ENCODE peak calls at places on chromosome 3, in five cellular contexts. H is neural crest cell, Y is retinal pigment epithelial cell, B is dorsolateral prefrontal cortex, O is Calu3. R is an unnamed sample.

GRCh38 chr3:188526057-188526456 is 372.1 kb downstream of the LPP start:
- DNase-seq in B (no peak), H (no peak), Y (no peak), O (peak), R (no peak)

GRCh38 chr3:28590216-28590615 is 241.6 kb upstream of the AZI2 start:
- DNase-seq in H (no peak), B (no peak), O (no peak), Y (no peak), R (no peak)

GRCh38 chr3:131903988-131904415 is 130.8 kb downstream of the CPNE4 start:
- DNase-seq in O (peak), B (no peak), H (no peak), Y (peak), R (peak)

GRCh38 chr3:13015286-13016082 is 57.7 kb downstream of the IQSEC1 start:
- DNase-seq in B (no peak), Y (no peak), H (no peak), O (no peak), R (no peak)

GRCh38 chr3:196624008-196624790 is 15.3 kb upstream of the NRROS start:
- DNase-seq in H (no peak), B (peak), Y (no peak), O (no peak), R (no peak)

GRCh38 chr3:194824676-194825075 is 139.0 kb downstream of the FAM43A start:
- DNase-seq in O (no peak), B (no peak), H (no peak), Y (no peak), R (no peak)

GRCh38 chr3:24264748-24265158 is 229.9 kb downstream of the THRB start:
- DNase-seq in O (peak), Y (no peak), B (no peak), H (no peak), R (no peak)

GRCh38 chr3:112111785-112112402 is 21.2 kb downstream of the GCSAM start:
- DNase-seq in Y (no peak), H (peak), B (peak), O (peak), R (peak)

GRCh38 chr3:14439501-14440167 is 37.2 kb downstream of the SLC6A6 start:
- DNase-seq in O (peak), Y (no peak), H (no peak), B (no peak), R (no peak)

GRCh38 chr3:131072845-131073244 is 46.2 kb downstream of the NEK11 start:
- DNase-seq in B (no peak), Y (no peak), O (no peak), H (no peak), R (no peak)

GRCh38 chr3:153219147-153219546 is 57.1 kb downstream of the RAP2B start:
- DNase-seq in Y (no peak), O (no peak), H (no peak), B (no peak), R (no peak)

GRCh38 chr3:33786565-33787327 is 11.7 kb upstream of the PDCD6IP start:
- DNase-seq in O (no peak), Y (no peak), H (no peak), B (no peak), R (no peak)

GRCh38 chr3:151171145-151171544 is 31.9 kb downstream of the GPR171 start:
- DNase-seq in H (no peak), Y (no peak), O (no peak), B (no peak), R (no peak)

GRCh38 chr3:64859625-64860590 is 172.1 kb upstream of the ADAMTS9 start:
- DNase-seq in H (no peak), B (no peak), Y (no peak), O (no peak), R (peak)

GRCh38 chr3:146052046-146052790 is 108.8 kb downstream of the PLOD2 start:
- DNase-seq in B (no peak), O (no peak), H (no peak), Y (no peak), R (no peak)

GRCh38 chr3:159077860-159078259 is 276.0 kb downstream of the MFSD1 start:
- DNase-seq in H (no peak), Y (peak), O (no peak), B (no peak), R (no peak)

GRCh38 chr3:146387566-146387965 is 81.8 kb downstream of the PLSCR2 start:
- DNase-seq in B (no peak), H (no peak), O (no peak), Y (no peak), R (no peak)

GRCh38 chr3:31252216-31253185 is 280.2 kb upstream of the STT3B start:
- DNase-seq in B (no peak), Y (no peak), H (no peak), O (no peak), R (no peak)

GRCh38 chr3:193556841-193557240 is 2.1 kb upstream of the ATP13A4 start:
- DNase-seq in H (no peak), O (peak), Y (no peak), B (no peak), R (no peak)

GRCh38 chr3:127747751-127748521 is 74.4 kb downstream of the MGLL start:
- DNase-seq in Y (peak), H (no peak), B (no peak), O (peak), R (peak)

GRCh38 chr3:160129459-160130061 is 95.7 kb upstream of the C3orf80 start:
- DNase-seq in Y (peak), O (no peak), B (no peak), H (no peak), R (peak)

GRCh38 chr3:116034797-116035196 is 410.5 kb downstream of the LSAMP start:
- DNase-seq in Y (peak), H (no peak), B (no peak), O (no peak), R (no peak)

GRCh38 chr3:172622916-172623700 is 87.8 kb downstream of the NCEH1 start:
- DNase-seq in Y (peak), O (peak), H (peak), B (no peak), R (no peak)

GRCh38 chr3:115233021-115233420 is 85.9 kb upstream of the ZBTB20 start:
- DNase-seq in Y (no peak), H (no peak), O (no peak), B (no peak), R (no peak)

GRCh38 chr3:36817806-36818205 is 53.5 kb upstream of the DCLK3 start:
- DNase-seq in H (no peak), Y (no peak), O (no peak), B (no peak), R (no peak)

GRCh38 chr3:115255197-115255585 is 108.1 kb upstream of the ZBTB20 start:
- DNase-seq in Y (no peak), O (no peak), H (no peak), B (no peak), R (no peak)

GRCh38 chr3:43231276-43232000 is 54.9 kb upstream of the SNRK start:
- DNase-seq in B (no peak), O (no peak), H (no peak), Y (peak), R (no peak)

GRCh38 chr3:4956743-4957142 is 22.5 kb upstream of the BHLHE40 start:
- DNase-seq in Y (no peak), B (no peak), H (no peak), O (no peak), R (no peak)

GRCh38 chr3:16765661-16766060 is 119.1 kb upstream of the PLCL2 start:
- DNase-seq in H (no peak), Y (no peak), O (no peak), B (no peak), R (no peak)

GRCh38 chr3:69948246-69948862 is 51.2 kb upstream of the SAMMSON start:
- DNase-seq in B (no peak), H (no peak), Y (no peak), O (peak), R (peak)

GRCh38 chr3:190892328-190893011 is 30.0 kb upstream of the GMNC start:
- DNase-seq in O (peak), H (no peak), B (no peak), Y (no peak), R (no peak)

GRCh38 chr3:177811835-177812234 is 614.6 kb upstream of the TBL1XR1 start:
- DNase-seq in B (no peak), H (no peak), O (no peak), Y (no peak), R (no peak)

GRCh38 chr3:90011136-90011535 is 903.7 kb downstream of the EPHA3 start:
- DNase-seq in Y (no peak), H (no peak), B (no peak), O (no peak), R (no peak)

GRCh38 chr3:122101646-122102045 is 46.5 kb downstream of the CD86 start:
- DNase-seq in B (no peak), O (peak), Y (peak), H (no peak), R (peak)

GRCh38 chr3:43693594-43693993 is 2.9 kb downstream of the ABHD5 start:
- DNase-seq in B (no peak), Y (no peak), O (no peak), H (no peak), R (no peak)

GRCh38 chr3:83971693-83972092 is 987.1 kb upstream of the CADM2 start:
- DNase-seq in Y (no peak), O (no peak), H (no peak), B (no peak), R (no peak)

GRCh38 chr3:83968386-83968785 is 990.4 kb upstream of the CADM2 start:
- DNase-seq in B (no peak), O (peak), H (no peak), Y (no peak), R (no peak)
- TF ChIP-seq CTCF in B (no peak), O (no peak), H (no peak), Y (no peak), R (no peak)

DNA sequence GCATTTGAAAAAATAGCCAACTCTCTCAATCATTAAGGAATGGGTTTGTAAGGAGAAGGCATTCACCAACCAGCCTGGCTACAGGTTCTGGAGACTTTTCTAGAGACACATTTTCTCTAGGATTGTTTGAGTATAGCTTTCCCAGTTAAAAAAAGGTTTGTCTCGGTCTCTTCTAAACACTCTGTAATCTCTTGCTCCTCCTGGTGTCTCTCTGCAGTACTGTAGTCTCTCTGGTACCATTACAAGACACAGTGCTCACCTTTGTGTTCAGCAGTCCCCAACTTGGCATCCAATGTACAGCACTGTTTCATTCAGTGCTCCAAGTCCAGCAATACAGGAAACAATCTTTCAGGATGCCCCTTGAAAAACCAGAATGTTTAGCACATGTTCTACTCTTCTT is 534.4 kb downstream of the ZNF385D start:
- DNase-seq in O (peak), H (no peak), B (no peak), Y (no peak), R (peak)
- TF ChIP-seq CTCF in O (peak), H (peak), B (no peak), Y (peak), R (peak)

GRCh38 chr3:184711366-184712247 is at the start of gene MAGEF1:
- DNase-seq in Y (peak), B (peak), O (peak), H (peak), R (peak)
- TF ChIP-seq CTCF in Y (no peak), B (no peak), O (no peak), H (no peak), R (no peak)

GRCh38 chr3:192422998-192423349 is 304.4 kb downstream of the FGF12 start:
- DNase-seq in H (no peak), Y (no peak), B (no peak), O (no peak), R (no peak)
- TF ChIP-seq CTCF in H (peak), Y (peak), B (no peak), O (peak), R (no peak)

DNA sequence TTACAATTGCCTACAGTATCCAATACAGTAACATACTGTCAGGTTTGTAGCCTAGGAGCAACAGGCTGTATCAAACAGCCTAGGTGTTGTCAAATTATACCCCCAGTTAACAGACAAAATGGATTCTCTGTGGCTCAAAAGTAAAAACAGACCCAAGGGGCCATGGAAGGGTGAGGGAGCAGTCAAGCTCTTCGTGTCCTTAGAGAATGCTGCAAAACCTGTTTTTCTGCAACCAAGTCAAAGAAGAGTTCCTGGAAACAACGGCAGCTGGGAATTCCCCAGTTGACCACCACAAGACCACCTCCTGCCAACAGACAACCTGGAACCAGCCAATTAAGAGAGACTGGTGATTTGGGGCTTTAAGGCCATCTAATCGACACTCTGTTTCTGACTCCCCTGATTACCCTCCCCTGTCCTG is 11.1 kb upstream of the THUMPD3 start:
- DNase-seq in B (no peak), Y (no peak), H (no peak), O (peak), R (no peak)
- TF ChIP-seq CTCF in B (no peak), Y (no peak), H (no peak), O (no peak), R (no peak)

R was measured in HFF-Myc.